ENCODE peak calls at places on chromosomes 1 and 21, in six cellular contexts. H, Y, F, S, C and J are unnamed samples.

GRCh38 chr21:42997053-42997452 is 22.7 kb downstream of the PKNOX1 start:
- DNase-seq in H (no peak), Y (peak), F (no peak), S (no peak), C (peak), J (peak)

GRCh38 chr1:164137273-164137947 is 421.6 kb upstream of the PBX1 start:
- DNase-seq in H (peak), Y (no peak), F (no peak), S (no peak), C (no peak), J (no peak)

GRCh38 chr1:55039342-55040082 is at the start of gene PCSK9:
- DNase-seq in H (no peak), Y (peak), F (no peak), S (no peak), C (peak), J (peak)

GRCh38 chr1:19804786-19805390 is 5.2 kb upstream of the TMCO4 start:
- DNase-seq in H (no peak), Y (no peak), F (no peak), S (no peak), C (no peak), J (peak)

GRCh38 chr1:47677241-47677940 is 239.5 kb downstream of the FOXD2 start:
- DNase-seq in H (no peak), Y (no peak), F (no peak), S (no peak), C (no peak), J (no peak)

GRCh38 chr1:100455478-100456072 is 82.4 kb upstream of the GPR88 start:
- DNase-seq in H (no peak), Y (peak), F (no peak), S (no peak), C (no peak), J (peak)

GRCh38 chr21:20882462-20883415 is 115.5 kb upstream of the NCAM2 start:
- DNase-seq in H (no peak), Y (peak), F (no peak), S (peak), C (no peak), J (peak)

GRCh38 chr1:200334661-200335256 is 75.1 kb downstream of the ZNF281 start:
- DNase-seq in H (no peak), Y (no peak), F (no peak), S (no peak), C (peak), J (no peak)

GRCh38 chr1:157368363-157368762 is 184.0 kb downstream of the FCRL5 start:
- DNase-seq in H (no peak), Y (no peak), F (no peak), S (no peak), C (no peak), J (no peak)

GRCh38 chr1:844472-845026 is 79.2 kb upstream of the SAMD11 start:
- DNase-seq in H (no peak), Y (no peak), F (no peak), S (no peak), C (no peak), J (no peak)

GRCh38 chr1:170377896-170378634 is 153.9 kb upstream of the GORAB start:
- DNase-seq in H (no peak), Y (peak), F (no peak), S (no peak), C (no peak), J (no peak)